ENCODE peak calls at places on chromosome 14, in six cellular contexts. A, B, F, L, D and Z are unnamed samples.

GRCh38 chr14:29741909-29742401 is 185.7 kb downstream of the PRKD1 start:
- DNase-seq in B (peak; percentile 51), F (no peak), A (peak; percentile 47), D (peak; percentile 81), L (no peak), Z (no peak)

GRCh38 chr14:24398943-24399801 is at the start of gene NYNRIN:
- DNase-seq in D (no peak), L (no peak), F (no peak), B (no peak), A (no peak), Z (no peak)

GRCh38 chr14:52077261-52077984 is 8.6 kb upstream of the NID2 start:
- DNase-seq in B (no peak), L (no peak), F (no peak), D (no peak), A (no peak), Z (no peak)

GRCh38 chr14:105465209-105466031 is 9.2 kb upstream of the CRIP2 start:
- DNase-seq in A (no peak), F (no peak), B (no peak), L (no peak), D (no peak), Z (no peak)

GRCh38 chr14:77139540-77140342 is 1.9 kb downstream of the ZDHHC22 start:
- DNase-seq in F (no peak), B (no peak), A (no peak), D (no peak), L (peak; percentile 89), Z (no peak)

GRCh38 chr14:49921401-49921800 is 28.5 kb downstream of the ARF6 start:
- DNase-seq in D (no peak), B (no peak), F (no peak), A (no peak), L (no peak), Z (no peak)

GRCh38 chr14:73008501-73008900 is 18.4 kb downstream of the ZFYVE1 start:
- DNase-seq in B (peak; percentile 28), L (no peak), F (no peak), A (no peak), D (peak; percentile 41), Z (no peak)

GRCh38 chr14:26527095-26527494 is 70.7 kb downstream of the NOVA1 start:
- DNase-seq in F (no peak), B (no peak), A (no peak), D (peak; percentile 2), L (no peak), Z (no peak)

GRCh38 chr14:64303471-64303917 is 9.3 kb upstream of the ESR2 start:
- DNase-seq in D (peak; percentile 76), A (peak; percentile 33), F (no peak), L (peak; percentile 82), B (no peak), Z (no peak)

GRCh38 chr14:74954947-74955228 is 509 bp downstream of the PGF start:
- DNase-seq in F (no peak), L (no peak), A (no peak), B (no peak), D (no peak), Z (no peak)
- H3K4me3 ChIP-seq in F (peak overlapping the region; percentile 45), L (peak overlapping the region; percentile 60), A (peak overlapping the region; percentile 72), B (peak overlapping the region; percentile 51), D (peak overlapping the region; percentile 61), Z (peak overlapping the region; percentile 77)

GRCh38 chr14:96741151-96741977 is 55.8 kb upstream of the VRK1 start:
- DNase-seq in A (peak; percentile 20), L (peak; percentile 64), F (no peak), D (peak; percentile 56), B (peak; percentile 23), Z (no peak)
- H3K4me3 ChIP-seq in A (peak overlapping the region; percentile 61), L (peak overlapping the region; percentile 51), F (peak overlapping the region; percentile 19), D (peak overlapping the region; percentile 60), B (no peak overlapping the region), Z (peak overlapping the region; percentile 59)

GRCh38 chr14:69260979-69261605 is 1.1 kb downstream of the GALNT16 start:
- DNase-seq in A (no peak), L (peak; percentile 72), D (no peak), F (no peak), B (no peak), Z (no peak)

GRCh38 chr14:69260246-69260978 is 454 bp downstream of the GALNT16 start:
- DNase-seq in A (no peak), D (peak; percentile 19), B (no peak), F (no peak), L (no peak), Z (no peak)

GRCh38 chr14:69263364-69263763 is 3.4 kb downstream of the GALNT16 start:
- DNase-seq in A (peak; percentile 96), D (peak; percentile 94), F (no peak), B (peak; percentile 84), L (no peak), Z (peak; percentile 96)

GRCh38 chr14:69262516-69262915 is 2.6 kb downstream of the GALNT16 start:
- DNase-seq in B (no peak), F (no peak), A (no peak), L (no peak), D (no peak), Z (no peak)

GRCh38 chr14:69261761-69262331 is 1.9 kb downstream of the GALNT16 start:
- DNase-seq in F (no peak), B (no peak), A (no peak), D (no peak), L (no peak), Z (no peak)
- H3K4me3 ChIP-seq in F (no peak overlapping the region), B (no peak overlapping the region), A (peak overlapping the region; percentile 84), D (no peak overlapping the region), L (no peak overlapping the region), Z (peak overlapping the region; percentile 77)

GRCh38 chr14:91243098-91243483 is 1.4 kb downstream of the GPR68 start:
- DNase-seq in D (no peak), F (no peak), A (no peak), L (no peak), B (no peak), Z (no peak)
- H3K4me3 ChIP-seq in D (no peak overlapping the region), F (no peak overlapping the region), A (no peak overlapping the region), L (no peak overlapping the region), B (no peak overlapping the region), Z (no peak overlapping the region)

GRCh38 chr14:54570047-54570446 is 3.1 kb downstream of the SAMD4A start:
- DNase-seq in A (no peak), L (no peak), B (no peak), F (no peak), D (no peak), Z (no peak)

GRCh38 chr14:54567224-54567633 is 301 bp downstream of the SAMD4A start:
- DNase-seq in L (no peak), F (no peak), D (peak; percentile 38), A (no peak), B (peak; percentile 23), Z (no peak)

GRCh38 chr14:54570651-54571415 is 3.9 kb downstream of the SAMD4A start:
- DNase-seq in A (peak; percentile 83), D (peak; percentile 76), L (no peak), F (no peak), B (no peak), Z (no peak)

GRCh38 chr14:54567634-54568561 is 970 bp downstream of the SAMD4A start:
- DNase-seq in B (peak; percentile 29), F (no peak), L (no peak), D (peak; percentile 64), A (no peak), Z (peak; percentile 76)

GRCh38 chr14:54568821-54569591 is 2.1 kb downstream of the SAMD4A start:
- DNase-seq in D (peak; percentile 39), L (no peak), A (no peak), F (no peak), B (peak; percentile 27), Z (peak; percentile 79)
- H3K4me3 ChIP-seq in D (peak overlapping the region; percentile 75), L (no peak overlapping the region), A (peak overlapping the region; percentile 86), F (no peak overlapping the region), B (no peak overlapping the region), Z (peak overlapping the region; percentile 91)

GRCh38 chr14:99267871-99268775 is 3.9 kb downstream of the BCL11B start:
- DNase-seq in F (no peak), A (no peak), D (no peak), L (no peak), B (no peak), Z (no peak)
- H3K4me3 ChIP-seq in F (peak overlapping the region; percentile 90), A (no peak overlapping the region), D (no peak overlapping the region), L (no peak overlapping the region), B (no peak overlapping the region), Z (no peak overlapping the region)